ENCODE peak calls at places on chromosomes 3 and 15, in eight cellular contexts. F is lower leg skin, W is transverse colon, T is A549, G is heart left ventricle, V is HCT116, Q is Peyer's patch, D is ovary. L is an unnamed sample.

GRCh38 chr3:175208316-175208715 is 349.2 kb downstream of the NAALADL2 start:
- DNase-seq in F (no peak), W (no peak), T (no peak), G (no peak), V (no peak), Q (no peak), D (no peak), L (no peak)

GRCh38 chr3:10074666-10075065 is 33.4 kb downstream of the FANCD2OS start:
- DNase-seq in F (no peak), W (no peak), T (no peak), G (no peak), V (no peak), Q (no peak), D (no peak), L (no peak)

GRCh38 chr3:143634427-143634826 is 213.8 kb downstream of the SLC9A9 start:
- DNase-seq in F (no peak), W (no peak), T (no peak), G (no peak), V (no peak), Q (no peak), D (no peak), L (no peak)

GRCh38 chr3:144031938-144032337 is 60.3 kb downstream of the DIPK2A start:
- DNase-seq in F (no peak), W (peak; percentile 31), T (no peak), G (peak; percentile 39), V (no peak), Q (no peak), D (peak; percentile 12), L (peak; percentile 81)

GRCh38 chr3:66039590-66039887 is 821 bp upstream of the MAGI1 start:
- DNase-seq in F (no peak), W (peak; percentile 35), T (peak; percentile 35), G (peak; percentile 66), V (no peak), Q (peak; percentile 58), D (no peak), L (no peak)

GRCh38 chr15:71011503-71012155 is 103.6 kb upstream of the THSD4 start:
- DNase-seq in F (no peak), W (peak; percentile 10), T (peak; percentile 35), G (no peak), V (peak; percentile 28), Q (no peak), D (no peak), L (no peak)

GRCh38 chr3:150930839-150931238 is 25.6 kb upstream of the MINDY4B start:
- DNase-seq in F (no peak), W (no peak), T (no peak), G (no peak), V (no peak), Q (no peak), D (no peak), L (no peak)

GRCh38 chr15:62782100-62782791 is 260.3 kb upstream of the TPM1 start:
- DNase-seq in F (no peak), W (peak; percentile 54), T (peak; percentile 81), G (peak; percentile 91), V (peak; percentile 56), Q (peak; percentile 71), D (peak; percentile 76), L (peak; percentile 93)

GRCh38 chr3:44099566-44100297 is 142.0 kb upstream of the TOPAZ1 start:
- DNase-seq in F (no peak), W (no peak), T (no peak), G (no peak), V (no peak), Q (no peak), D (no peak), L (no peak)

GRCh38 chr3:129608087-129608935 is 1.8 kb upstream of the PLXND1 start:
- DNase-seq in F (no peak), W (no peak), T (no peak), G (peak; percentile 56), V (no peak), Q (no peak), D (no peak), L (no peak)

GRCh38 chr15:50594311-50594710 is 47.8 kb upstream of the USP50 start:
- DNase-seq in F (no peak), W (no peak), T (no peak), G (no peak), V (no peak), Q (no peak), D (no peak), L (no peak)
- TF ChIP-seq POLR2A in F (no peak), W (no peak), T (no peak), G (no peak), V (no peak), Q (no peak), D (no peak), L (no peak)

DNA sequence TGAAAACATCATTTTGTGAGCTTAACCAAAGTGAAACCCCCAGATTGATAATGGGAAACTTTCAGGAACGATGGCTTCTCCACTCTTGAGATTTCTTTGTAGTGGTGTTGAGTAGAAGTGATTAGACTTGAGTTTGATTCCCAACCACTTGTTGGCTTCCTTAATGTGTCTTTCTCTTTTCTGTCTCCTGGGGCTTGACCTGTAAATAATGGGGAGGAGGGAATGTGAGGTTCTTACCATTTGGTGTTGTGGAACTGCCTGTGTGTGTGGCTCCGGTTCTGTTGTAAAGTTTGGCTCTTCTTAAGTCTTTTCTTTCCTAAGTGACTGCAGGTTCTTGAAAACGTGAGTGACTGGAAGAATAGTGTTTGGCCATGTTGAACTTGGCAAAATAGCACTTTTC is 2.7 kb downstream of the CDV3 start:
- DNase-seq in F (no peak), W (no peak), T (no peak), G (no peak), V (no peak), Q (no peak), D (no peak), L (no peak)
- H3K4me3 ChIP-seq in F (no peak overlapping the region), W (peak overlapping the region; percentile 92), T (peak overlapping the region; percentile 86), G (peak overlapping the region; percentile 88), V (no peak overlapping the region), Q (no peak overlapping the region), D (peak overlapping the region; percentile 2), L (peak overlapping the region; percentile 84)

GRCh38 chr3:48285132-48285531 is 44.2 kb downstream of the ZNF589 start:
- DNase-seq in F (no peak), W (no peak), T (no peak), G (no peak), V (no peak), Q (no peak), D (no peak), L (no peak)

GRCh38 chr3:48279926-48280325 is 39.0 kb downstream of the ZNF589 start:
- DNase-seq in F (no peak), W (no peak), T (no peak), G (no peak), V (no peak), Q (no peak), D (no peak), L (no peak)

GRCh38 chr3:48278884-48279559 is 38.1 kb downstream of the ZNF589 start:
- DNase-seq in F (no peak), W (no peak), T (no peak), G (no peak), V (no peak), Q (no peak), D (no peak), L (no peak)

GRCh38 chr3:48276856-48277641 is 36.1 kb downstream of the ZNF589 start:
- DNase-seq in F (peak; percentile 62), W (no peak), T (no peak), G (no peak), V (no peak), Q (no peak), D (no peak), L (no peak)

GRCh38 chr3:48280883-48281282 is 40.0 kb downstream of the ZNF589 start:
- DNase-seq in F (no peak), W (no peak), T (no peak), G (no peak), V (no peak), Q (no peak), D (no peak), L (no peak)
- TF ChIP-seq POLR2A in F (no peak), W (no peak), T (no peak), G (no peak), V (no peak), Q (no peak), D (no peak), L (no peak)

GRCh38 chr3:156677536-156677935 is 3.1 kb downstream of the TIPARP start:
- DNase-seq in F (no peak), W (no peak), T (no peak), G (no peak), V (no peak), Q (no peak), D (no peak), L (no peak)
- H3K4me3 ChIP-seq in F (no peak overlapping the region), W (no peak overlapping the region), T (no peak overlapping the region), G (no peak overlapping the region), V (no peak overlapping the region), Q (no peak overlapping the region), D (no peak overlapping the region), L (peak overlapping the region; percentile 90)

GRCh38 chr3:52532838-52533622 is 627 bp downstream of the NT5DC2 start:
- DNase-seq in F (peak; percentile 90), W (peak; percentile 40), T (peak; percentile 33), G (no peak), V (no peak), Q (peak; percentile 54), D (peak; percentile 35), L (no peak)

GRCh38 chr3:52533623-52534280 is at the start of gene NT5DC2:
- DNase-seq in F (peak; percentile 91), W (peak; percentile 80), T (peak; percentile 63), G (peak; percentile 81), V (no peak), Q (peak; percentile 87), D (peak; percentile 74), L (peak; percentile 46)

GRCh38 chr3:52530918-52531635 is 2.6 kb downstream of the NT5DC2 start:
- DNase-seq in F (peak; percentile 85), W (no peak), T (no peak), G (peak; percentile 84), V (no peak), Q (peak; percentile 36), D (no peak), L (peak; percentile 38)

GRCh38 chr3:52532517-52532837 is 1.2 kb downstream of the NT5DC2 start:
- DNase-seq in F (peak; percentile 86), W (peak; percentile 62), T (no peak), G (no peak), V (no peak), Q (peak; percentile 59), D (peak; percentile 21), L (no peak)

GRCh38 chr3:52531636-52532516 is 1.8 kb downstream of the NT5DC2 start:
- DNase-seq in F (peak; percentile 86), W (no peak), T (no peak), G (no peak), V (no peak), Q (peak; percentile 48), D (peak; percentile 12), L (no peak)
- TF ChIP-seq POLR2A in F (no peak), W (no peak), T (no peak), G (no peak), V (no peak), Q (no peak), D (no peak), L (no peak)

GRCh38 chr3:105195260-105195659 is 171.4 kb upstream of the ALCAM start:
- DNase-seq in F (no peak), W (no peak), T (no peak), G (no peak), V (no peak), Q (no peak), D (no peak), L (no peak)
- H3K4me3 ChIP-seq in F (no peak overlapping the region), W (no peak overlapping the region), T (no peak overlapping the region), G (no peak overlapping the region), V (no peak overlapping the region), Q (no peak overlapping the region), D (no peak overlapping the region), L (no peak overlapping the region)